ENCODE peak calls at places on chromosomes 1 and 21, in seven cellular contexts. V is IMR-90, L is breast epithelium, X is cardiac muscle cell, S is thoracic aorta, Q is body of pancreas, P is right lobe of liver. R is an unnamed sample.

GRCh38 chr1:182485861-182486260 is 35.9 kb downstream of the RGSL1 start:
- DNase-seq in S (no peak), P (no peak), X (no peak), V (no peak), Q (no peak), L (no peak), R (no peak)

GRCh38 chr21:45540601-45540970 is 1.7 kb downstream of the SLC19A1 start:
- DNase-seq in L (no peak), V (no peak), X (no peak), S (no peak), P (peak; percentile 47), Q (peak; percentile 5), R (no peak)

GRCh38 chr21:45004481-45005263 is 64.8 kb downstream of the SLX9 start:
- DNase-seq in L (no peak), V (peak; percentile 32), Q (peak; percentile 3), P (no peak), X (no peak), S (no peak), R (peak; percentile 0)

GRCh38 chr1:32876341-32877210 is 5.9 kb upstream of the FNDC5 start:
- DNase-seq in V (no peak), P (peak; percentile 70), X (peak; percentile 61), S (no peak), L (no peak), Q (peak; percentile 81), R (peak; percentile 32)

GRCh38 chr1:76379506-76379905 is 305.0 kb downstream of the ST6GALNAC3 start:
- DNase-seq in L (no peak), S (no peak), V (no peak), Q (no peak), P (no peak), X (no peak), R (peak; percentile 5)

GRCh38 chr21:46424621-46425020 is 34.1 kb upstream of the DIP2A start:
- DNase-seq in Q (no peak), V (no peak), S (no peak), X (no peak), P (no peak), L (no peak), R (no peak)

GRCh38 chr1:170313306-170313705 is 167.5 kb downstream of the NTMT2 start:
- DNase-seq in L (no peak), X (no peak), P (no peak), V (no peak), Q (no peak), S (no peak), R (no peak)

GRCh38 chr1:232904566-232904965 is 45.8 kb upstream of the NTPCR start:
- DNase-seq in L (no peak), Q (no peak), S (no peak), X (no peak), V (peak; percentile 89), P (no peak), R (peak; percentile 48)

GRCh38 chr1:38559180-38559874 is 300.2 kb downstream of the RRAGC start:
- DNase-seq in X (no peak), V (no peak), P (no peak), Q (peak; percentile 42), L (no peak), S (no peak), R (no peak)

GRCh38 chr1:31977361-31978131 is 36.1 kb upstream of the KHDRBS1 start:
- DNase-seq in P (no peak), S (no peak), Q (no peak), X (peak; percentile 61), V (peak; percentile 47), L (no peak), R (peak; percentile 33)

GRCh38 chr1:162166934-162167615 is 97.6 kb downstream of the NOS1AP start:
- DNase-seq in P (no peak), Q (no peak), V (no peak), X (no peak), L (no peak), S (no peak), R (no peak)

GRCh38 chr1:162905174-162905573 is 44.2 kb upstream of the CCDC190 start:
- DNase-seq in Q (no peak), L (no peak), P (no peak), S (no peak), V (no peak), X (no peak), R (no peak)

GRCh38 chr1:215082532-215083407 is at the start of gene KCNK2:
- DNase-seq in L (no peak), V (peak; percentile 52), Q (no peak), X (peak; percentile 37), S (no peak), P (no peak), R (peak; percentile 56)

GRCh38 chr1:160578694-160579191 is 553 bp downstream of the CD84 start:
- DNase-seq in L (no peak), V (no peak), P (no peak), Q (no peak), S (no peak), X (no peak), R (no peak)

GRCh38 chr1:216054593-216054992 is 368.7 kb downstream of the USH2A start:
- DNase-seq in L (no peak), V (no peak), X (no peak), Q (no peak), P (no peak), S (no peak), R (no peak)

GRCh38 chr1:17903386-17903785 is 148.3 kb downstream of the ACTL8 start:
- DNase-seq in Q (peak; percentile 81), P (no peak), L (no peak), V (no peak), X (no peak), S (no peak), R (no peak)

GRCh38 chr21:46160563-46161179 is 5.3 kb upstream of the FTCD start:
- DNase-seq in S (no peak), V (no peak), L (peak; percentile 39), Q (peak; percentile 17), P (no peak), X (no peak), R (no peak)

GRCh38 chr1:29325675-29326074 is 89.4 kb downstream of the PTPRU start:
- DNase-seq in X (no peak), Q (no peak), V (no peak), S (no peak), P (no peak), L (no peak), R (peak; percentile 23)

GRCh38 chr1:29323636-29324035 is 87.3 kb downstream of the PTPRU start:
- DNase-seq in Q (no peak), L (no peak), S (no peak), V (no peak), X (no peak), P (no peak), R (no peak)

GRCh38 chr1:29326123-29326522 is 89.8 kb downstream of the PTPRU start:
- DNase-seq in L (no peak), Q (no peak), X (no peak), V (no peak), S (no peak), P (no peak), R (no peak)

GRCh38 chr1:29324202-29324601 is 87.9 kb downstream of the PTPRU start:
- DNase-seq in L (no peak), Q (no peak), X (no peak), V (no peak), P (no peak), S (no peak), R (no peak)

GRCh38 chr1:29324771-29325351 is 88.5 kb downstream of the PTPRU start:
- DNase-seq in Q (no peak), X (peak; percentile 49), V (no peak), S (no peak), P (no peak), L (no peak), R (no peak)
- H3K27me3 ChIP-seq in Q (no peaks in the 10 kb centered on the region), X (no peaks in the 10 kb centered on the region), V (no peaks in the 10 kb centered on the region), S (no peaks in the 10 kb centered on the region), P (no peaks in the 10 kb centered on the region), L (no peaks in the 10 kb centered on the region), R (no peaks in the 10 kb centered on the region)

DNA sequence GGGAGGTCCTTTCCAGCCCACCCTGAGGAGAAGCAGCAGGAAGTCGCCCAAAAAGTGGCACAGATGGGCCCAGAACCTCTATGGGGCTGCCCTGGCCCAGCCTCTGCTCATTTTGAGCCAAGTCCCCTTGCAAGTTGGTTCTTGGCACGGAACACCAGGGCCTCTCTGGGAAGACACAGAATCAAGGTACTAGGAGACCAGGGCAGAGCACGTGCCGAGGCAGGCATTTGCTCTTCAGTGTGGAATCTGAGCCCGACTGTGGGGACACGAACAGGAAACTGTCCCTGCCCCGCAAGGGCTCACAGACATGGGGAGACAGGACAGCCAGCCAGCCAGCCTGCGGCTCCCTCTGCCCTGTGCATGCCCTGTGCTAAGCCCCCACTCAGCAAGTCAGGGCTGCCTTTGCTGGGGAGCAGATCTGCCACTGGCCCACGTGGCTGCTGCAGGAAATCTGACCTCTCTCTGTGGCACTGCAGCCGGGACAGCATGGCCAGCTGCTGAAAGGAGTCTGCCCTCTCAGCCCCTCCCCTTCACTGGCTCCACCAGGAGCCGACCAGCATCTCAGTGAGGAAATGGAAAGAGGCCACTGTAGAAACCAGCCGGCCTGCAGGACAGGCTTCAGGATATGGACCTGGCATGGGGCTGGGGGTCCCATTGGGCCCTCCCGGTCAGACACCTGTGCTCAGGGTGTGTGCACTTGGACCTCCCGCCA is 3.6 kb downstream of the ARHGEF16 start:
- DNase-seq in Q (no peak), S (no peak), L (no peak), P (no peak), X (peak; percentile 30), V (no peak), R (no peak)
- H3K27me3 ChIP-seq in Q (no peaks in the 10 kb centered on the region), S (peaks cover 4% of the 10 kb centered on the region), L (no peaks in the 10 kb centered on the region), P (no peaks in the 10 kb centered on the region), X (no peaks in the 10 kb centered on the region), V (peaks cover 32% of the 10 kb centered on the region), R (no peaks in the 10 kb centered on the region)

DNA sequence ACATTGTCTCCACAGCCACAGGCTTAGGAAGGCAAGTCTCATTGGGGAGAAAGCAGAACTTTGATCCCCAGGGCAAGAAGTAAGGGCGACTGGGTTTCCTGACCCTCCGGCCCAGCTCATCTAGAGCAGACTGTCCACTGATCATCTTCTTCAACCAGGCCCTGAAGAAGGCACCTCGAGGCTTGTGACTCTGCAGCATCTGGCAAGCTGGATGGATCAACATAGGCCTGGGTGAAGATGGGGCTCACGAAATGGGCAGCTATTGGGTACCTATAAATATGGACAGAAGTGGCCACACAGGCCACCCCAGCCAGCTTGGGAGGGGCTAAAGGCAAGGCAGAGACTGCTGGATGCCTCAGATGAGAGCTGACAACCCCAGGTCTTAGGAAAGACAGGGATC is 13.0 kb downstream of the TAL1 start:
- DNase-seq in L (no peak), V (no peak), S (no peak), X (no peak), Q (no peak), P (no peak), R (no peak)
- H3K27me3 ChIP-seq in L (no peaks in the 10 kb centered on the region), V (peaks cover 42% of the 10 kb centered on the region), S (no peaks in the 10 kb centered on the region), X (peaks cover 65% of the 10 kb centered on the region), Q (peaks cover 4% of the 10 kb centered on the region), P (no peaks in the 10 kb centered on the region), R (peaks cover 4% of the 10 kb centered on the region)

DNA sequence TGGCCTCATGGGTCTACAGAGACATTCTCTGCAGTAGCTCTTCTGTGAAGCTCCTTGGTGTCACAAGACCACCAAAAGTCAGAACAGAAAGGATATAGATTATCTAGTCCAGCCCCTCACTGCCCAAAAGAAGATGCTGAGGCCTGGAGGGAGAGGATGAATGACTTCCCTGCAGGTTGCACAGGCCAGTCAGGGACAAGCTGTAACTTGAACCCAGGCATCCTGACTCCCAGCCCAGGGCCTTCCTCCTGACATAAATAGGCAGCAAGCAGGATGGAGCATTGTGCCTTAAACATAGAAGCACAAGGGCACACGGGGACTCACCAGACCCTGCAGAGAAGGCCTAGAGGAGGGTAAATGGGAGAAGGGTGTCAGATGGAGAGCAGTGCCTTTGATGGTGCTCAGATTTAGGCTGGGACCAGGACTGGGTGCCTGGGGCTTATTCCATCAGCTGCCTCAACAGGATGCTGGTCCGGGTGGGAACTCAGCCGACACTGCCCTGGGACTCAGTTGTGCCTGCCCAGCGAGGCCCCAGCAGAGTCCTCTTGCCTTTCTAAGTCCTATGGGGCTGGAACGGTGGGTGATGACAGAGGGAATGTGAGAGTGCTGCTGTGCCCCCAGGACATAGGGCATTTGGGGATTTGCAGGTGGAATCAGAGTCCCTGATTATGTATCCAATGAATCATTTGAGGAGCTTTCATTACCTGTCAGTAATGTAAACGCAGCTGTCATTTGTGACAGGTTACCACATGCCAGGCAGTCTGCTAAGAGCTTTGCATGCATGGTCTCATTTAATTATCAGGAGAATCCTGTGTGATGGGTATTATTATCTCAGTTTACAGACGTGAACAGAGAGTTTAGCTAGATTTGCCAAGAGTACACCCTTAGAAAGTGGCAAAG is 13.2 kb downstream of the S100A7A start:
- DNase-seq in S (no peak), V (no peak), P (no peak), L (no peak), Q (no peak), X (no peak), R (no peak)
- H3K27me3 ChIP-seq in S (no peaks in the 10 kb centered on the region), V (peaks cover 6% of the 10 kb centered on the region), P (no peaks in the 10 kb centered on the region), L (no peaks in the 10 kb centered on the region), Q (no peaks in the 10 kb centered on the region), X (peaks cover 7% of the 10 kb centered on the region), R (peaks cover 11% of the 10 kb centered on the region)